ENCODE peak calls at places on chromosome 11, in seven cellular contexts. X is stimulated activated CD4-positive, alpha-beta T cell treated with anti-CD3 and anti-CD28 coated beads, Interleukin-2, amount 100 ng/mL, for 48 hours; W is BE2C; G is HS-5; T is RWPE1; C is adrenal gland; V is stimulated activated CD8-positive, alpha-beta memory T cell treated with anti-CD3 and anti-CD28 coated beads, Interleukin-15, amount 100 ng/mL, for 24 hours. P is an unnamed sample.

GRCh38 chr11:121741954-121742361 is 289.2 kb upstream of the SORL1-AS1 start:
- DNase-seq in X (no peak), C (peak; percentile 28), V (no peak), W (peak; percentile 83), G (no peak), T (no peak), P (no peak)

GRCh38 chr11:72613977-72614376 is 60.2 kb downstream of the PDE2A start:
- DNase-seq in C (no peak), X (no peak), V (no peak), W (no peak), G (no peak), T (no peak), P (no peak)

GRCh38 chr11:46505741-46506485 is 87.9 kb downstream of the AMBRA1 start:
- DNase-seq in X (no peak), V (no peak), W (no peak), C (no peak), T (no peak), G (no peak), P (no peak)

GRCh38 chr11:64786308-64786707 is 8.0 kb upstream of the SF1 start:
- DNase-seq in C (no peak), V (no peak), X (no peak), T (no peak), G (no peak), W (no peak), P (no peak)

GRCh38 chr11:77152846-77153245 is 24.8 kb downstream of the MYO7A start:
- DNase-seq in W (no peak), C (no peak), X (no peak), V (no peak), T (no peak), G (no peak), P (no peak)

GRCh38 chr11:59729884-59730283 is 16.2 kb upstream of the OR10V1 start:
- DNase-seq in V (no peak), C (no peak), T (no peak), W (no peak), X (no peak), G (no peak), P (no peak)

GRCh38 chr11:80083561-80083960 is 642.7 kb upstream of the TENM4 start:
- DNase-seq in G (no peak), X (no peak), V (no peak), T (peak; percentile 78), W (no peak), C (no peak), P (no peak)

GRCh38 chr11:8389034-8389996 is 125.6 kb upstream of the LMO1 start:
- DNase-seq in T (no peak), W (no peak), V (no peak), X (no peak), G (no peak), C (peak; percentile 41), P (no peak)

GRCh38 chr11:116263020-116263419 is 509.8 kb downstream of the BUD13 start:
- DNase-seq in X (no peak), T (no peak), V (no peak), W (no peak), C (no peak), G (no peak), P (no peak)

GRCh38 chr11:128886401-128887119 is 4.6 kb upstream of the KCNJ5 start:
- DNase-seq in T (peak; percentile 18), W (no peak), V (no peak), X (no peak), C (peak; percentile 27), G (no peak), P (no peak)

P was measured in NCI-H1930.